ENCODE peak calls at places on chromosomes 5 and 9, in four cellular contexts. T is RWPE1, N is foreskin fibroblast, J is Right ventricle myocardium inferior. L is an unnamed sample.

GRCh38 chr9:91945277-91946074 is 4.6 kb downstream of the ROR2 start:
- DNase-seq in T (no peak), J (no peak), N (no peak), L (peak; percentile 41)

GRCh38 chr9:115231116-115231515 is 113.2 kb upstream of the TNC start:
- DNase-seq in N (no peak), J (no peak), T (no peak), L (no peak)

GRCh38 chr5:102450313-102450990 is 48.3 kb downstream of the SLCO6A1 start:
- DNase-seq in T (no peak), J (no peak), N (no peak), L (no peak)

GRCh38 chr9:91727316-91727861 is 222.6 kb downstream of the ROR2 start:
- DNase-seq in T (peak; percentile 87), N (peak; percentile 14), J (no peak), L (no peak)

GRCh38 chr5:37520811-37521210 is 141.7 kb downstream of the WDR70 start:
- DNase-seq in T (no peak), J (no peak), N (no peak), L (no peak)

GRCh38 chr5:79193643-79194042 is 42.3 kb upstream of the JMY start:
- DNase-seq in T (peak; percentile 32), N (peak; percentile 10), J (no peak), L (no peak)

GRCh38 chr5:54738118-54738972 is 220.8 kb downstream of the SNX18 start:
- DNase-seq in J (peak; percentile 92), T (no peak), N (peak; percentile 77), L (no peak)

GRCh38 chr5:11992518-11992917 is 88.3 kb upstream of the CTNND2 start:
- DNase-seq in T (no peak), J (no peak), N (no peak), L (no peak)

GRCh38 chr5:93805616-93806393 is 64.4 kb upstream of the POU5F2 start:
- DNase-seq in J (no peak), N (no peak), T (no peak), L (no peak)